ENCODE peak calls at places on chromosomes 5 and 9, in six cellular contexts. G is tibial artery; S is activated CD8-positive, alpha-beta T cell treated with anti-CD3 and anti-CD28 coated beads for 36 hours; C is T-helper 9 cell; W is caudate nucleus; T is amniotic stem cell. O is an unnamed sample.

GRCh38 chr9:129407905-129408452 is 212.9 kb downstream of the C9orf50 start:
- DNase-seq in G (no peak), C (no peak), W (no peak), S (no peak), T (no peak), O (no peak)

GRCh38 chr5:35920890-35921289 is 17.5 kb downstream of the CAPSL start:
- DNase-seq in W (no peak), C (no peak), G (no peak), S (no peak), T (no peak), O (no peak)

GRCh38 chr5:61450880-61451279 is 118.8 kb downstream of the ZSWIM6 start:
- DNase-seq in G (no peak), W (no peak), C (no peak), T (peak), S (no peak), O (no peak)

GRCh38 chr9:69036319-69036718 is 767 bp downstream of the FXN start:
- DNase-seq in W (no peak), S (peak), T (no peak), C (no peak), G (peak), O (no peak)

GRCh38 chr5:92460505-92460904 is 1077.4 kb upstream of the ARRDC3 start:
- DNase-seq in T (no peak), G (no peak), W (no peak), C (no peak), S (no peak), O (no peak)

GRCh38 chr9:106503759-106504158 is 359.2 kb upstream of the ZNF462 start:
- DNase-seq in C (no peak), T (no peak), G (no peak), W (no peak), S (no peak), O (no peak)

GRCh38 chr9:79360387-79361347 is 211.1 kb upstream of the TLE4 start:
- DNase-seq in W (no peak), S (no peak), T (no peak), G (no peak), C (no peak), O (no peak)

GRCh38 chr9:123211081-123211480 is 57.3 kb downstream of the STRBP start:
- DNase-seq in W (no peak), S (no peak), C (no peak), T (no peak), G (no peak), O (no peak)

GRCh38 chr5:58477760-58478159 is 13.5 kb upstream of the GAPT start:
- DNase-seq in G (no peak), C (no peak), W (no peak), S (no peak), T (no peak), O (no peak)

GRCh38 chr5:96189987-96190386 is 228.3 kb upstream of the ELL2 start:
- DNase-seq in C (no peak), G (no peak), T (no peak), W (no peak), S (no peak), O (no peak)

GRCh38 chr5:135242496-135243193 is 156.4 kb downstream of the MACROH2A1 start:
- DNase-seq in T (no peak), C (no peak), W (peak), G (peak), S (no peak), O (no peak)

GRCh38 chr5:127492854-127493738 is 24.3 kb upstream of the PRRC1 start:
- DNase-seq in S (no peak), G (no peak), T (peak), C (no peak), W (no peak), O (peak)

GRCh38 chr5:75351058-75351926 is 14.3 kb downstream of the HMGCR start:
- DNase-seq in W (no peak), T (no peak), G (no peak), C (no peak), S (no peak), O (no peak)

GRCh38 chr9:121824651-121825480 is 173.4 kb downstream of the DAB2IP start:
- DNase-seq in G (no peak), T (no peak), W (no peak), C (no peak), S (no peak), O (no peak)

GRCh38 chr5:58241383-58241782 is 218.5 kb downstream of the PLK2 start:
- DNase-seq in G (no peak), C (no peak), T (no peak), W (no peak), S (no peak), O (no peak)

GRCh38 chr9:91572811-91573210 is 149.2 kb upstream of the NFIL3 start:
- DNase-seq in C (no peak), W (no peak), G (no peak), S (no peak), T (no peak), O (no peak)

GRCh38 chr5:157559301-157559700 is 16.3 kb downstream of the ADAM19 start:
- DNase-seq in S (no peak), T (no peak), C (no peak), G (no peak), W (no peak), O (no peak)

GRCh38 chr9:133768859-133769510 is 30.8 kb upstream of the SARDH start:
- DNase-seq in W (no peak), C (no peak), G (peak), S (peak), T (no peak), O (no peak)

GRCh38 chr9:13049223-13049622 is 230.3 kb downstream of the MPDZ start:
- DNase-seq in W (no peak), G (no peak), T (no peak), C (no peak), S (no peak), O (peak)

GRCh38 chr9:18122156-18122555 is 351.8 kb upstream of the ADAMTSL1 start:
- DNase-seq in G (no peak), S (no peak), C (no peak), T (no peak), W (no peak), O (no peak)

GRCh38 chr9:134403682-134404301 is 77.5 kb downstream of the RXRA start:
- DNase-seq in G (peak), C (no peak), S (peak), T (no peak), W (peak), O (no peak)

GRCh38 chr9:133489253-133490190 is 10.6 kb upstream of the SLC2A6 start:
- DNase-seq in W (no peak), T (no peak), G (no peak), C (no peak), S (no peak), O (no peak)

GRCh38 chr5:119304439-119304838 is 51.4 kb upstream of the TNFAIP8 start:
- DNase-seq in S (no peak), T (no peak), C (no peak), G (no peak), W (no peak), O (no peak)

GRCh38 chr5:97929383-97929782 is 746.3 kb upstream of the RIOK2 start:
- DNase-seq in C (no peak), S (no peak), W (no peak), T (no peak), G (no peak), O (no peak)

GRCh38 chr5:69105996-69106906 is 12.4 kb downstream of the SLC30A5 start:
- DNase-seq in G (no peak), C (no peak), S (no peak), W (no peak), T (no peak), O (no peak)

GRCh38 chr5:157464518-157465171 is 4.6 kb downstream of the NIPAL4 start:
- DNase-seq in S (peak), G (peak), W (no peak), C (no peak), T (peak), O (no peak)

GRCh38 chr5:166566725-166567124 is 1724.7 kb upstream of the WWC1 start:
- DNase-seq in W (no peak), C (no peak), S (no peak), T (no peak), G (no peak), O (no peak)

GRCh38 chr9:112487008-112487798 is 576 bp downstream of the KIAA1958 start:
- DNase-seq in T (no peak), C (peak), G (peak), W (peak), S (peak), O (no peak)

GRCh38 chr9:2000314-2000713 is 14.8 kb upstream of the SMARCA2 start:
- DNase-seq in G (no peak), W (no peak), C (no peak), T (no peak), S (no peak), O (no peak)

GRCh38 chr5:175694371-175695160 is 36.7 kb downstream of the HRH2 start:
- DNase-seq in G (peak), T (no peak), C (no peak), S (no peak), W (no peak), O (no peak)

GRCh38 chr5:112492291-112492690 is 73.2 kb upstream of the EPB41L4A start:
- DNase-seq in T (peak), S (peak), G (no peak), W (peak), C (no peak), O (no peak)

GRCh38 chr5:36891266-36891665 is 14.7 kb downstream of the NIPBL start:
- DNase-seq in G (no peak), S (no peak), C (no peak), W (no peak), T (no peak), O (no peak)

GRCh38 chr9:129835860-129836223 is 584 bp downstream of the USP20 start:
- DNase-seq in G (no peak), S (peak), C (peak), W (no peak), T (no peak), O (no peak)